ENCODE peak calls at places on chromosomes 6 and 20, in eight cellular contexts. V, Q, U, J, I, E, N and W are unnamed samples.

GRCh38 chr6:43968110-43968965 is 158.9 kb downstream of the MRPL14 start:
- DNase-seq in I (no peak), V (no peak), N (peak), U (no peak), J (no peak), E (no peak), Q (no peak), W (no peak)

GRCh38 chr6:155378284-155378683 is 64.0 kb upstream of the TFB1M start:
- DNase-seq in V (no peak), I (no peak), Q (no peak), U (no peak), N (no peak), E (no peak), J (no peak), W (no peak)

GRCh38 chr6:168118935-168119334 is 39.9 kb upstream of the FRMD1 start:
- DNase-seq in E (no peak), J (no peak), V (no peak), I (peak), N (no peak), Q (no peak), U (no peak), W (no peak)

GRCh38 chr20:48826064-48826463 is 1.7 kb downstream of the PREX1 start:
- DNase-seq in J (no peak), I (no peak), V (no peak), E (no peak), N (peak), Q (no peak), U (no peak), W (no peak)

GRCh38 chr6:23282243-23283021 is 713.1 kb downstream of the HDGFL1 start:
- DNase-seq in I (no peak), J (no peak), E (no peak), Q (no peak), N (no peak), U (no peak), V (no peak), W (no peak)

GRCh38 chr6:73565767-73566485 is 45.1 kb upstream of the EEF1A1 start:
- DNase-seq in V (no peak), E (peak), J (no peak), I (no peak), U (no peak), N (peak), Q (no peak), W (no peak)

GRCh38 chr6:13486679-13487121 is 700 bp downstream of the GFOD1 start:
- DNase-seq in Q (peak), J (no peak), N (peak), U (peak), V (no peak), E (peak), I (peak), W (peak)

GRCh38 chr6:88074791-88075190 is 27.1 kb downstream of the SPACA1 start:
- DNase-seq in I (no peak), U (no peak), N (no peak), V (no peak), E (no peak), Q (no peak), J (no peak), W (no peak)

GRCh38 chr6:21382821-21383455 is 210.6 kb upstream of the SOX4 start:
- DNase-seq in V (no peak), E (no peak), I (no peak), Q (no peak), U (no peak), J (no peak), N (no peak), W (no peak)

GRCh38 chr6:32906539-32906938 is 34.3 kb downstream of the HLA-DMB start:
- DNase-seq in N (no peak), Q (no peak), V (no peak), U (no peak), I (no peak), J (no peak), E (no peak), W (peak)

GRCh38 chr6:167078745-167079144 is 44.2 kb upstream of the CCR6 start:
- DNase-seq in I (no peak), J (no peak), Q (no peak), U (no peak), E (no peak), V (no peak), N (no peak), W (no peak)

GRCh38 chr6:1611572-1612385 is 2.1 kb downstream of the FOXC1 start:
- DNase-seq in V (no peak), I (peak), U (peak), N (no peak), J (no peak), Q (no peak), E (no peak), W (peak)

GRCh38 chr6:160431231-160431630 is 83.1 kb downstream of the SLC22A3 start:
- DNase-seq in U (no peak), E (no peak), Q (no peak), I (no peak), J (no peak), V (no peak), N (no peak), W (peak)

GRCh38 chr6:3195695-3196497 is 31.6 kb downstream of the TUBB2B start:
- DNase-seq in J (no peak), U (no peak), N (no peak), V (no peak), E (no peak), Q (no peak), I (no peak), W (no peak)

GRCh38 chr6:2876210-2877056 is 26.7 kb downstream of the SERPINB9 start:
- DNase-seq in E (peak), V (no peak), U (peak), I (peak), J (no peak), Q (no peak), N (no peak), W (peak)

GRCh38 chr20:59074456-59074855 is 31.9 kb upstream of the PRELID3B start:
- DNase-seq in J (no peak), U (peak), E (no peak), N (no peak), I (no peak), Q (no peak), V (no peak), W (peak)